ENCODE peak calls at places on chromosomes 1 and 21, in seven cellular contexts. R is tibial artery, A is endothelial cell of umbilical vein, Q is esophagus muscularis mucosa, T is right lobe of liver, B is GM23248, P is body of pancreas. W is an unnamed sample.

GRCh38 chr1:234144866-234145265 is 228.4 kb upstream of the COA6 start:
- DNase-seq in A (no peak), Q (peak; percentile 39), B (peak; percentile 24), P (no peak), T (no peak), R (no peak), W (no peak)

GRCh38 chr1:95287078-95287477 is 53.1 kb downstream of the RWDD3 start:
- DNase-seq in A (no peak), B (no peak), T (no peak), R (no peak), P (no peak), Q (no peak), W (no peak)

GRCh38 chr1:38727629-38728175 is 131.9 kb downstream of the RRAGC start:
- DNase-seq in A (no peak), P (no peak), R (no peak), B (no peak), T (no peak), Q (no peak), W (peak; percentile 58)

GRCh38 chr1:206937437-206937836 is 8.8 kb downstream of the PIGR start:
- DNase-seq in A (no peak), P (no peak), T (no peak), R (no peak), Q (no peak), B (no peak), W (no peak)

GRCh38 chr1:78009836-78010235 is 5.1 kb downstream of the DNAJB4 start:
- DNase-seq in B (peak; percentile 72), Q (no peak), R (no peak), T (no peak), P (no peak), A (peak; percentile 37), W (no peak)

GRCh38 chr1:54542962-54543539 is 5.0 kb upstream of the ACOT11 start:
- DNase-seq in Q (no peak), B (peak; percentile 70), R (no peak), A (peak; percentile 11), P (no peak), T (no peak), W (peak; percentile 65)

GRCh38 chr1:203129501-203130231 is 2.1 kb downstream of the ADORA1 start:
- DNase-seq in B (peak; percentile 11), R (peak; percentile 72), A (no peak), P (peak; percentile 85), T (peak; percentile 59), Q (no peak), W (peak; percentile 26)

GRCh38 chr1:199247891-199248290 is 609.1 kb downstream of the PTPRC start:
- DNase-seq in R (no peak), Q (no peak), A (peak; percentile 11), B (no peak), P (no peak), T (no peak), W (no peak)

GRCh38 chr1:246698466-246699094 is 25.6 kb upstream of the SCCPDH start:
- DNase-seq in A (no peak), T (no peak), B (no peak), R (no peak), Q (no peak), P (no peak), W (no peak)

GRCh38 chr1:219991511-219991810 is 54.8 kb downstream of the EPRS1 start:
- DNase-seq in T (no peak), R (no peak), B (no peak), Q (no peak), P (no peak), A (no peak), W (no peak)

GRCh38 chr1:246748867-246749266 is 24.7 kb downstream of the SCCPDH start:
- DNase-seq in Q (no peak), A (no peak), P (no peak), T (no peak), R (no peak), B (peak; percentile 18), W (no peak)

GRCh38 chr1:234956821-234957329 is 171.8 kb downstream of the TOMM20 start:
- DNase-seq in B (no peak), Q (no peak), P (peak; percentile 50), R (no peak), T (peak; percentile 55), A (no peak), W (peak; percentile 80)

GRCh38 chr1:205933672-205934618 is 9.3 kb downstream of the SLC26A9 start:
- DNase-seq in Q (no peak), A (peak; percentile 84), T (no peak), B (peak; percentile 90), P (peak; percentile 63), R (no peak), W (peak; percentile 61)

GRCh38 chr1:27528701-27529637 is 39.0 kb upstream of the WASF2 start:
- DNase-seq in P (peak; percentile 72), Q (no peak), T (no peak), B (peak; percentile 85), A (peak; percentile 48), R (peak; percentile 89), W (peak; percentile 76)

GRCh38 chr1:29134695-29135028 is 11.0 kb upstream of the TMEM200B start:
- DNase-seq in A (no peak), P (no peak), B (no peak), T (no peak), R (no peak), Q (no peak), W (no peak)

GRCh38 chr1:177937931-177938330 is 31.9 kb downstream of the SEC16B start:
- DNase-seq in P (no peak), B (peak; percentile 81), A (no peak), R (no peak), T (no peak), Q (no peak), W (no peak)

GRCh38 chr1:45629035-45629434 is 5.2 kb upstream of the CCDC17 start:
- DNase-seq in R (no peak), Q (no peak), T (no peak), B (no peak), A (peak; percentile 82), P (no peak), W (no peak)

GRCh38 chr1:25675729-25676476 is 59.3 kb downstream of the MAN1C1 start:
- DNase-seq in A (no peak), B (no peak), Q (no peak), P (no peak), T (no peak), R (peak; percentile 25), W (no peak)

GRCh38 chr1:6412896-6413295 is 6.8 kb downstream of the HES2 start:
- DNase-seq in A (no peak), T (no peak), P (no peak), Q (no peak), B (no peak), R (no peak), W (no peak)

DNA sequence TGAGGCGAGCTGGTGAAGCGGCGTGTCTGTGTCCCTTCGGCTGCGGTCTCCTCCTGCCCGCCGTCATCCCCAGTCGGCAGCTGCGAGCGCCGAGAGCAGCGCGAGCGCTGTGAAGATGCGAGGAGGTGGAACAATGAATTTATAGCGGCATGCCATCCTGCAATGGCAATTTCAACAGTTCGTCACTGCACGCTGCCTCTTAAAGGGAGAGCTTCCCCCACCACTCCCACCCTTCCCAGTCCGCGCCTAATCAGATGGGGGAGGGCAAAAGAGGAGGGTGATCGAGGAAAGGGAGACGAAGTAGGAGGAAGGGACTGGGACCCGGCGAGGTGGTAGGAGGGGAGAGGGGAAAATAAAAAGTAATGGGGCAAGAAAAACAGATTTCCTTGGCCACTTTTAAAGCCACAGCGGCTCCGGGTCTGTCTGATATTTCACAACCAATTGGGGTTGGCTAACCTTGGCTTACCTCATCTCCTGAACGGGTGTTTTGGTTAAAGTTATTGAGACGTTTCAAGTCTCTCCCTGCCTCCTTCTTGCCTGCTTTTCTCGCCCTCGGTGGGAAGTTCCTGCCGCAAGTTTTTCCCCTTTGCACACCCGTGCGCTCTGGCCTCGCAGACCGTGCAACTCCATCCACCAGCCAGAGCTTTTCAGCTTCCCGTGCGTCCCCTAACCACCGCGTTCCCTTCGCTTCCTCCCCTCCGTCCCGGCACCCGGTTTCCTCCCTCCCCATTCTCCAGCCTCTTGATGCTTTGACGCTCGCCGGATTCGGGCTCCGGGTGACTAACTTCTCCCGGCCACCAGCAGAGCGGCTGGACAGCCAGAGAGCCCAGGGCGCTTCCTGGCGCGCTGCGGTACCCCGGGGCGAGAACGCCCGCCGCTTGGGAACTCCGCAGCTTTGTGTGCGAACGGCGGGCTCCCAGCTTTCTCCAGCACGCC is at the start of gene ADAMTS5:
- DNase-seq in R (peak; percentile 74), T (peak; percentile 44), Q (no peak), B (peak; percentile 92), A (peak; percentile 15), P (peak; percentile 19), W (peak; percentile 74)
- H3K4me3 ChIP-seq in R (peak within 1 kb of the TSS; percentile 75), T (peak within 1 kb of the TSS; percentile 36), Q (peak within 1 kb of the TSS; percentile 69), B (peak within 1 kb of the TSS; percentile 81), A (peak within 1 kb of the TSS; percentile 31), P (peak within 1 kb of the TSS; percentile 22), W (peak within 1 kb of the TSS; percentile 64)

GRCh38 chr1:229432116-229432461 is 1.8 kb downstream of the ACTA1 start:
- DNase-seq in B (no peak), Q (no peak), A (no peak), T (no peak), R (no peak), P (no peak), W (peak; percentile 60)

GRCh38 chr1:229434005-229434640 is at the start of gene ACTA1:
- DNase-seq in T (no peak), Q (no peak), B (no peak), A (no peak), R (no peak), P (no peak), W (peak; percentile 81)

GRCh38 chr1:229433364-229434004 is 410 bp downstream of the ACTA1 start:
- DNase-seq in Q (no peak), P (no peak), A (no peak), B (no peak), R (no peak), T (no peak), W (peak; percentile 82)

GRCh38 chr1:229431270-229432115 is 2.4 kb downstream of the ACTA1 start:
- DNase-seq in P (no peak), R (no peak), B (peak; percentile 20), T (no peak), A (no peak), Q (no peak), W (peak; percentile 47)

GRCh38 chr1:229432905-229433304 is 989 bp downstream of the ACTA1 start:
- DNase-seq in A (no peak), Q (no peak), P (no peak), T (no peak), R (no peak), B (no peak), W (peak; percentile 53)
- H3K27me3 ChIP-seq in A (peaks cover 58% of the 10 kb centered on the region), Q (peaks cover 59% of the 10 kb centered on the region), P (peaks cover 46% of the 10 kb centered on the region), T (peaks cover 26% of the 10 kb centered on the region), R (no peaks in the 10 kb centered on the region), B (peaks cover 55% of the 10 kb centered on the region), W (peaks cover 63% of the 10 kb centered on the region)

GRCh38 chr1:59146056-59146455 is 150.8 kb upstream of the FGGY start:
- DNase-seq in R (no peak), T (no peak), P (no peak), A (no peak), B (no peak), Q (no peak), W (no peak)
- H3K4me3 ChIP-seq in R (no peak overlapping the region), T (peak overlapping the region; percentile 54), P (no peak overlapping the region), A (peak overlapping the region; percentile 59), B (peak overlapping the region; percentile 67), Q (peak overlapping the region; percentile 60), W (no peak overlapping the region)

DNA sequence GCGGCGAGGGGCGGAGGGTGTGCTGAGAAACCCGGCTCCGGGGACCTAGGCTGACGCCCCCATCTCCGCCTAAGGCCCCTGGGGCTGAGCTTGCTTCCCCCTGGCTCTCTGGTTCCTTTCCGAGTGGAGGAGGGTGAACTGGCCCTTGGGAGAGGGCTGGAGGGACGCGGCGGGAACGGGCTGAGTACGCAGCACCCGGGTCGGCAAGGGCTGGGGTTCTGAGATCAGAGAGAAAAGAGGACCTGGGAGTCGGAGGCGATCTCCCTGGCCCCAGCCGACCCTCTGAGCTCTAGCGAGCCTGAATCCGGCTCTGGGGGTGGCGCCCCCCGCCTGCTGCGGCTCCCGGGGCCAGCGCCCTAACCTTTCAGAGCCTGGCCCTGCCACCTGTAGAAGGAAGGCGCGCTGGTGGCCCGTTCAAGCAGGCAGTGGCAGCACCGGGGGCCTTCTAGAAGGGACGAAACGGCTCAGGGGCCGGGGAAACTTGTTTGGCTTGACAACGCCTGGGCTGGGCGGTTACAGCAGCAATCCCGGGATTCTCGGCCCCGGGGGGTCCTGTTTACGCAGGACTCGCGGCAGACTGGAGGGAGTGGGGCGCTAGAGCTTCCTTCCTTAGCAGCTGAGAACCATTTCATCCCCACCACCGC is 270.9 kb downstream of the FOXD2 start:
- DNase-seq in A (no peak), R (no peak), T (no peak), B (peak; percentile 35), P (peak; percentile 43), Q (no peak), W (peak; percentile 93)
- H3K27me3 ChIP-seq in A (peaks cover 65% of the 10 kb centered on the region), R (no peaks in the 10 kb centered on the region), T (peaks cover 12% of the 10 kb centered on the region), B (peaks cover 63% of the 10 kb centered on the region), P (peaks cover 30% of the 10 kb centered on the region), Q (peaks cover 46% of the 10 kb centered on the region), W (peaks cover 64% of the 10 kb centered on the region)